ENCODE peak calls at places on chromosomes 4 and X, in eight cellular contexts. I is breast epithelium; C is CD8-positive, alpha-beta T cell; D is stomach; X is ovary; Y is right lobe of liver; M is fibroblast of lung; K is body of pancreas. Q is an unnamed sample.
A peak's percentile ranks its signal among the peaks of the same experiment; 100 is the strongest.

GRCh38 chr4:183763990-183764754 is 105.1 kb downstream of the TRAPPC11 start:
- DNase-seq in Y (no peak), X (no peak), D (no peak), M (no peak), K (no peak), I (no peak), C (no peak), Q (no peak)

GRCh38 chr4:79025170-79025569 is 85.9 kb upstream of the PAQR3 start:
- DNase-seq in Y (no peak), M (no peak), K (peak; percentile 16), X (no peak), C (no peak), I (no peak), D (no peak), Q (no peak)

GRCh38 chrX:138914751-138915150 is 203.2 kb upstream of the FGF13 start:
- DNase-seq in C (no peak), Y (no peak), X (no peak), M (peak; percentile 48), I (no peak), K (no peak), D (no peak), Q (no peak)

GRCh38 chrX:68536429-68536828 is 37.6 kb downstream of the YIPF6 start:
- DNase-seq in M (no peak), Y (no peak), X (no peak), D (no peak), C (no peak), K (no peak), I (no peak), Q (no peak)

GRCh38 chrX:107324493-107325310 is 118.3 kb downstream of the DNAAF6 start:
- DNase-seq in I (no peak), D (no peak), X (peak; percentile 61), C (no peak), K (no peak), Y (peak; percentile 33), M (peak; percentile 33), Q (no peak)

GRCh38 chrX:122777766-122778165 is 406.3 kb upstream of the GRIA3 start:
- DNase-seq in M (no peak), C (no peak), X (no peak), K (no peak), I (no peak), Y (no peak), D (no peak), Q (no peak)

GRCh38 chrX:139680356-139680755 is 27.6 kb downstream of the MCF2 start:
- DNase-seq in C (no peak), I (no peak), Y (no peak), M (no peak), K (no peak), D (no peak), X (no peak), Q (no peak)

GRCh38 chr4:155025762-155026457 is 182.5 kb upstream of the NPY2R start:
- DNase-seq in D (peak; percentile 63), I (no peak), X (no peak), C (no peak), Y (peak; percentile 52), K (peak; percentile 77), M (peak; percentile 13), Q (no peak)

GRCh38 chr4:174222266-174222872 is 61.1 kb downstream of the FBXO8 start:
- DNase-seq in X (no peak), I (no peak), M (peak; percentile 15), Y (no peak), K (no peak), D (no peak), C (no peak), Q (no peak)

GRCh38 chr4:98688416-98689290 is 30.2 kb upstream of the TSPAN5 start:
- DNase-seq in C (no peak), D (no peak), Y (no peak), I (no peak), X (no peak), M (peak; percentile 69), K (no peak), Q (peak; percentile 3)

GRCh38 chr4:124722069-124722468 is 9.5 kb upstream of the ANKRD50 start:
- DNase-seq in D (no peak), X (no peak), Y (no peak), I (no peak), M (no peak), K (no peak), C (no peak), Q (no peak)

GRCh38 chrX:17375631-17376380 is 806 bp downstream of the NHS start:
- DNase-seq in I (no peak), K (peak; percentile 10), Y (no peak), D (peak; percentile 33), X (peak; percentile 33), C (no peak), M (peak; percentile 43), Q (no peak)

GRCh38 chr4:1691737-1692373 is 7.7 kb upstream of the FAM53A start:
- DNase-seq in K (no peak), M (no peak), Y (no peak), X (no peak), I (no peak), C (no peak), D (no peak), Q (no peak)

GRCh38 chr4:144556636-144557035 is 89.3 kb upstream of the HHIP start:
- DNase-seq in Y (no peak), D (no peak), X (no peak), I (no peak), K (no peak), M (no peak), C (no peak), Q (no peak)

GRCh38 chr4:168880811-168881595 is 129.1 kb downstream of the CBR4 start:
- DNase-seq in Y (no peak), I (no peak), X (no peak), D (no peak), K (no peak), M (no peak), C (no peak), Q (no peak)

GRCh38 chr4:78171482-78171881 is 114.4 kb downstream of the FRAS1 start:
- DNase-seq in X (no peak), C (no peak), K (no peak), I (no peak), M (no peak), D (no peak), Y (no peak), Q (no peak)

GRCh38 chrX:63656871-63657580 is 128.0 kb downstream of the ARHGEF9 start:
- DNase-seq in I (no peak), D (no peak), K (no peak), X (no peak), C (no peak), M (peak; percentile 85), Y (no peak), Q (no peak)

GRCh38 chrX:110733166-110733565 is 62.5 kb downstream of the CHRDL1 start:
- DNase-seq in I (no peak), C (no peak), D (no peak), X (no peak), Y (no peak), M (peak; percentile 41), K (no peak), Q (peak; percentile 38)

GRCh38 chrX:107673933-107674479 is 45.7 kb downstream of the PRPS1 start:
- DNase-seq in C (peak; percentile 81), K (peak; percentile 40), Y (peak; percentile 68), D (peak; percentile 87), I (peak; percentile 81), M (no peak), X (peak; percentile 54), Q (peak; percentile 75)

GRCh38 chr4:109798866-109799265 is 2.9 kb downstream of the CFI start:
- DNase-seq in X (no peak), K (no peak), I (no peak), D (no peak), C (no peak), M (no peak), Y (no peak), Q (no peak)

GRCh38 chr4:109809657-109810056 is 5.9 kb upstream of the GAR1 start:
- DNase-seq in Y (no peak), D (no peak), M (no peak), X (no peak), K (no peak), I (no peak), C (no peak), Q (no peak)

GRCh38 chr4:109801895-109802319 is at the start of gene CFI:
- DNase-seq in I (no peak), D (no peak), M (peak; percentile 90), Y (no peak), C (no peak), K (no peak), X (no peak), Q (no peak)

GRCh38 chr4:109801099-109801789 is 555 bp downstream of the CFI start:
- DNase-seq in C (no peak), M (no peak), K (no peak), Y (no peak), X (no peak), D (no peak), I (no peak), Q (no peak)

GRCh38 chr4:109803924-109804571 is 2.2 kb upstream of the CFI start:
- DNase-seq in I (no peak), Y (no peak), X (no peak), K (peak; percentile 43), C (no peak), M (peak; percentile 67), D (no peak), Q (peak; percentile 24)
- TF ChIP-seq CTCF in I (peak; percentile 35), Y (peak; percentile 57), X (no peak), K (peak; percentile 62), C (no peak), M (peak; percentile 25), D (no peak), Q (peak; percentile 56)

GRCh38 chr4:26459756-26460530 is 30.3 kb downstream of the CCKAR start:
- DNase-seq in I (no peak), D (no peak), K (no peak), Y (no peak), C (no peak), M (peak; percentile 79), X (no peak), Q (no peak)
- H3K4me1 ChIP-seq in I (no peaks in the 10 kb centered on the region), D (peaks cover 16% of the 10 kb centered on the region), K (no peaks in the 10 kb centered on the region), Y (no peaks in the 10 kb centered on the region), C (peaks cover 7% of the 10 kb centered on the region), M (no peaks in the 10 kb centered on the region), X (no peaks in the 10 kb centered on the region), Q (no peaks in the 10 kb centered on the region)

GRCh38 chr4:108166441-108167315 is 2.1 kb downstream of the LEF1 start:
- DNase-seq in I (no peak), C (peak; percentile 38), D (peak; percentile 54), M (peak; percentile 33), X (no peak), Y (no peak), K (peak; percentile 17), Q (no peak)
- H3K27me3 ChIP-seq in I (peaks cover 74% of the 10 kb centered on the region), C (no peaks in the 10 kb centered on the region), D (peaks cover 24% of the 10 kb centered on the region), M (peaks cover 31% of the 10 kb centered on the region), X (no peaks in the 10 kb centered on the region), Y (peaks cover 50% of the 10 kb centered on the region), K (peaks cover 41% of the 10 kb centered on the region), Q (no peaks in the 10 kb centered on the region)

DNA sequence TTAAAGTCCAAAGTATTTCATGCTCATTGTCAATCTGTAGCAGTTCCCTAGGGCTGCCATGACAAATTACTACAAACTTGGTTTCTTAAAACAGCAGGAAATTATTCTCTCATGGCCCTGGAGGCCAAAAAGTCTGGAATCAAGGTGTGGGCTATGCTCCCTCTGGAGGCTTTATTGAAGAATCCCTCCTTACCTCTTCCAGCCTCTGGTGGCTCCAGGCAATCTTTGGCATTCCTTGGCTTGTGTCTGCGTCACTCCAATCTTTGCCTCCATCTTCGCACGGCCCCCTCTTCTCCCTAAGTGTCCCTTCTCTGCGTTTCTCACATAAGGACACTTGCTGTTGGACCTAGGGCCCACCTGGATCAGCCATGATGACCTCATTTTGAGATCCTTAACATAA is 170.4 kb downstream of the SMIM20 start:
- DNase-seq in I (no peak), X (no peak), Y (no peak), M (no peak), C (no peak), K (no peak), D (no peak), Q (no peak)
- TF ChIP-seq CTCF in I (no peak), X (no peak), Y (no peak), M (no peak), C (no peak), K (no peak), D (no peak), Q (no peak)